ENCODE peak calls at places on chromosomes 6 and 20, in nine cellular contexts. F is stimulated activated CD4-positive, alpha-beta T cell treated with anti-CD3 and anti-CD28 coated beads, Interleukin-4, amount 100 ng/mL, for 4 hours; O is B cell; A is NK-92 treated with Interleukin-12 subunit alpha and Interleukin-12 subunit beta, amount 100 ng/mL, for 24 hours; V is non-pigmented ciliary epithelial cell; T is glutamatergic neuron; X is Jurkat, Clone E6-1; U is endothelial cell; C is cardiac muscle cell. W is an unnamed sample.
A peak's percentile ranks its signal among the peaks of the same experiment; 100 is the strongest.

GRCh38 chr20:22160254-22160653 is 424.1 kb downstream of the FOXA2 start:
- DNase-seq in U (no peak), O (no peak), X (no peak), T (no peak), C (no peak), V (no peak), A (no peak), F (no peak), W (no peak)

GRCh38 chr20:3543901-3544507 is 73.2 kb downstream of the ATRN start:
- DNase-seq in T (no peak), F (no peak), C (no peak), A (no peak), X (no peak), V (peak; percentile 74), O (no peak), U (no peak), W (peak; percentile 4)

GRCh38 chr20:3706774-3707507 is 5.5 kb downstream of the SIGLEC1 start:
- DNase-seq in A (no peak), F (no peak), C (no peak), O (no peak), V (no peak), X (no peak), T (no peak), U (no peak), W (peak; percentile 46)

GRCh38 chr20:7392551-7392950 is 547.7 kb downstream of the HAO1 start:
- DNase-seq in A (no peak), X (no peak), U (no peak), C (no peak), O (no peak), F (no peak), T (no peak), V (no peak), W (peak; percentile 19)

GRCh38 chr20:48933017-48933766 is 11.7 kb downstream of the ARFGEF2 start:
- DNase-seq in F (no peak), O (no peak), V (no peak), C (no peak), X (no peak), U (no peak), T (peak; percentile 54), A (no peak), W (no peak)

GRCh38 chr6:26534681-26535465 is 3.3 kb upstream of the HMGN4 start:
- DNase-seq in T (no peak), C (no peak), O (no peak), X (peak; percentile 58), A (no peak), V (no peak), F (no peak), U (no peak), W (no peak)

GRCh38 chr6:148577687-148578488 is 168.9 kb upstream of the UST start:
- DNase-seq in O (peak; percentile 82), U (peak; percentile 73), V (no peak), A (peak; percentile 47), C (peak; percentile 86), F (peak; percentile 26), X (peak; percentile 42), T (peak; percentile 81), W (peak; percentile 93)

GRCh38 chr6:30325873-30326445 is 768 bp upstream of the TRIM39 start:
- DNase-seq in T (peak; percentile 42), X (peak; percentile 58), C (peak; percentile 69), O (peak; percentile 78), A (peak; percentile 86), V (no peak), F (peak; percentile 46), U (peak; percentile 55), W (no peak)

GRCh38 chr6:56040875-56041274 is 165.5 kb upstream of the BMP5 start:
- DNase-seq in V (no peak), U (no peak), X (no peak), C (no peak), T (no peak), A (no peak), F (no peak), O (no peak), W (peak; percentile 28)

GRCh38 chr6:151370509-151371078 is 20.8 kb downstream of the ZBTB2 start:
- DNase-seq in V (no peak), X (no peak), T (no peak), U (no peak), A (no peak), F (no peak), C (peak; percentile 21), O (no peak), W (peak; percentile 33)

GRCh38 chr6:13709698-13710551 is 1.7 kb downstream of the RANBP9 start:
- DNase-seq in X (peak; percentile 67), F (no peak), V (no peak), T (no peak), A (no peak), U (no peak), O (peak; percentile 24), C (peak; percentile 13), W (no peak)